ENCODE peak calls at places on chromosomes 13 and 19, in seven cellular contexts. O, J, I, Z, B, R and G are unnamed samples.
A peak's percentile ranks its signal among the peaks of the same experiment; 100 is the strongest.

GRCh38 chr19:10137751-10138682 is 18.3 kb upstream of the EIF3G start:
- DNase-seq in O (no peak), J (no peak), I (no peak), Z (no peak), B (no peak), R (peak; percentile 1), G (no peak)

GRCh38 chr19:23116802-23117571 is at the start of gene ZNF730:
- DNase-seq in O (peak; percentile 95), J (no peak), I (peak; percentile 59), Z (peak; percentile 66), B (peak; percentile 69), R (no peak), G (peak; percentile 91)

GRCh38 chr13:96696501-96696900 is 297.8 kb downstream of the OXGR1 start:
- DNase-seq in O (no peak), J (no peak), I (no peak), Z (no peak), B (peak; percentile 25), R (no peak), G (no peak)

GRCh38 chr19:55702131-55702627 is 27.2 kb downstream of the EPN1 start:
- DNase-seq in O (peak; percentile 64), J (no peak), I (peak; percentile 7), Z (no peak), B (no peak), R (no peak), G (no peak)

GRCh38 chr19:16066611-16067104 is 9.6 kb upstream of the TPM4 start:
- DNase-seq in O (no peak), J (peak; percentile 92), I (peak; percentile 78), Z (no peak), B (no peak), R (no peak), G (no peak)

GRCh38 chr13:32496574-32497160 is 41.9 kb downstream of the N4BP2L2 start:
- DNase-seq in O (no peak), J (no peak), I (no peak), Z (no peak), B (peak; percentile 22), R (no peak), G (no peak)

GRCh38 chr13:45092668-45093067 is 27.6 kb upstream of the GTF2F2 start:
- DNase-seq in O (no peak), J (no peak), I (no peak), Z (no peak), B (no peak), R (no peak), G (no peak)

GRCh38 chr19:31277516-31277915 is 71.7 kb downstream of the TSHZ3 start:
- DNase-seq in O (no peak), J (no peak), I (no peak), Z (no peak), B (no peak), R (no peak), G (no peak)

GRCh38 chr19:1274852-1275259 is 474 bp upstream of the FAM174C start:
- DNase-seq in O (no peak), J (no peak), I (no peak), Z (no peak), B (no peak), R (no peak), G (no peak)

GRCh38 chr19:35992902-35993765 is 1.9 kb upstream of the SDHAF1 start:
- DNase-seq in O (no peak), J (no peak), I (no peak), Z (no peak), B (no peak), R (no peak), G (no peak)